ENCODE peak calls at places on chromosomes 5 and 9, in four cellular contexts. One of them, this sample, is unnamed.

GRCh38 chr5:73447234-73448071 is 1.1 kb downstream of the FOXD1 start:
- DNase-seq in IMR-90: peak
- DNase-seq in GM12865: peak
- DNase-seq in KG1: no peak
- DNase-seq in this sample: peak

GRCh38 chr9:101469026-101469425 is 33.5 kb upstream of the ALDOB start:
- DNase-seq in IMR-90: no peak
- DNase-seq in GM12865: no peak
- DNase-seq in KG1: no peak
- DNase-seq in this sample: no peak

GRCh38 chr5:135222171-135222681 is 176.8 kb downstream of the MACROH2A1 start:
- DNase-seq in IMR-90: no peak
- DNase-seq in GM12865: no peak
- DNase-seq in KG1: no peak
- DNase-seq in this sample: no peak

GRCh38 chr9:38358390-38359296 is 33.9 kb upstream of the ALDH1B1 start:
- DNase-seq in IMR-90: no peak
- DNase-seq in GM12865: no peak
- DNase-seq in KG1: no peak
- DNase-seq in this sample: no peak

GRCh38 chr5:132391870-132392269 is 22.4 kb downstream of the SLC22A5 start:
- DNase-seq in IMR-90: no peak
- DNase-seq in GM12865: no peak
- DNase-seq in KG1: no peak
- DNase-seq in this sample: no peak

GRCh38 chr5:74632947-74633356 is 7.6 kb downstream of the ENC1 start:
- DNase-seq in IMR-90: peak
- DNase-seq in GM12865: peak
- DNase-seq in KG1: no peak
- DNase-seq in this sample: no peak

GRCh38 chr9:69658987-69659677 is 13.0 kb downstream of the APBA1 start:
- DNase-seq in IMR-90: no peak
- DNase-seq in GM12865: no peak
- DNase-seq in KG1: no peak
- DNase-seq in this sample: no peak

GRCh38 chr9:14209399-14209990 is 104.4 kb downstream of the NFIB start:
- DNase-seq in IMR-90: no peak
- DNase-seq in GM12865: no peak
- DNase-seq in KG1: no peak
- DNase-seq in this sample: no peak

GRCh38 chr5:107352576-107352975 is 318.2 kb downstream of the EFNA5 start:
- DNase-seq in IMR-90: no peak
- DNase-seq in GM12865: no peak
- DNase-seq in KG1: no peak
- DNase-seq in this sample: no peak

GRCh38 chr5:76971471-76971870 is 18.6 kb downstream of the CRHBP start:
- DNase-seq in IMR-90: no peak
- DNase-seq in GM12865: no peak
- DNase-seq in KG1: no peak
- DNase-seq in this sample: no peak

GRCh38 chr9:116087751-116088194 is 65.8 kb upstream of the PAPPA start:
- DNase-seq in IMR-90: peak
- DNase-seq in GM12865: no peak
- DNase-seq in KG1: no peak
- DNase-seq in this sample: no peak

GRCh38 chr5:131386779-131387178 is 122.9 kb downstream of the CDC42SE2 start:
- DNase-seq in IMR-90: peak
- DNase-seq in GM12865: no peak
- DNase-seq in KG1: no peak
- DNase-seq in this sample: no peak

GRCh38 chr9:131238402-131239021 is 37.8 kb downstream of the FAM78A start:
- DNase-seq in IMR-90: peak
- DNase-seq in GM12865: no peak
- DNase-seq in KG1: no peak
- DNase-seq in this sample: peak

GRCh38 chr5:93721511-93721910 is 19.9 kb downstream of the POU5F2 start:
- DNase-seq in IMR-90: no peak
- DNase-seq in GM12865: no peak
- DNase-seq in KG1: no peak
- DNase-seq in this sample: no peak

GRCh38 chr5:1666812-1667588 is 132.6 kb downstream of the MRPL36 start:
- DNase-seq in IMR-90: no peak
- DNase-seq in GM12865: no peak
- DNase-seq in KG1: no peak
- DNase-seq in this sample: peak

GRCh38 chr5:110333384-110333783 is 393.1 kb downstream of the TMEM232 start:
- DNase-seq in IMR-90: peak
- DNase-seq in GM12865: peak
- DNase-seq in KG1: no peak
- DNase-seq in this sample: no peak

GRCh38 chr5:15012061-15012460 is 140.5 kb upstream of the ANKH start:
- DNase-seq in IMR-90: no peak
- DNase-seq in GM12865: no peak
- DNase-seq in KG1: no peak
- DNase-seq in this sample: no peak